ENCODE peak calls at places on chromosomes 1 and 21, in five cellular contexts. W is neural progenitor cell, X is pancreas, R is cardiac muscle cell, P is PC-3. O is an unnamed sample.

GRCh38 chr1:229171934-229172333 is 99.0 kb upstream of the RAB4A start:
- DNase-seq in W (no peak), X (peak; percentile 91), R (no peak), P (peak; percentile 19), O (peak; percentile 83)

GRCh38 chr1:10399487-10399917 is 638 bp downstream of the PGD start:
- DNase-seq in W (no peak), X (peak; percentile 7), R (no peak), P (no peak), O (no peak)

GRCh38 chr1:222283147-222283768 is 264.6 kb downstream of the HHIPL2 start:
- DNase-seq in W (no peak), X (no peak), R (no peak), P (peak; percentile 65), O (no peak)

GRCh38 chr1:12127206-12127810 is 39.5 kb upstream of the TNFRSF1B start:
- DNase-seq in W (no peak), X (no peak), R (no peak), P (no peak), O (no peak)

GRCh38 chr21:33684068-33684467 is 41.8 kb downstream of the ITSN1 start:
- DNase-seq in W (no peak), X (no peak), R (no peak), P (no peak), O (no peak)

GRCh38 chr1:151612506-151613274 is 840 bp downstream of the SNX27 start:
- DNase-seq in W (peak; percentile 63), X (peak; percentile 25), R (peak; percentile 35), P (no peak), O (no peak)

GRCh38 chr1:52152976-52153375 is 11.1 kb downstream of the ZFYVE9 start:
- DNase-seq in W (no peak), X (no peak), R (no peak), P (no peak), O (no peak)

GRCh38 chr1:157968503-157968902 is 24.9 kb upstream of the KIRREL1 start:
- DNase-seq in W (no peak), X (no peak), R (no peak), P (peak; percentile 81), O (no peak)

GRCh38 chr1:208161656-208162375 is 82.4 kb downstream of the PLXNA2 start:
- DNase-seq in W (no peak), X (no peak), R (no peak), P (no peak), O (no peak)

GRCh38 chr1:112718691-112719418 is 3.7 kb upstream of the PPM1J start:
- DNase-seq in W (peak; percentile 91), X (peak; percentile 66), R (peak; percentile 85), P (peak; percentile 84), O (peak; percentile 83)

GRCh38 chr1:168082008-168082876 is 54.5 kb downstream of the GPR161 start:
- DNase-seq in W (peak; percentile 82), X (peak; percentile 59), R (peak; percentile 83), P (peak; percentile 89), O (peak; percentile 74)

GRCh38 chr1:207909687-207910086 is 1.2 kb downstream of the CD34 start:
- DNase-seq in W (no peak), X (no peak), R (no peak), P (no peak), O (no peak)

GRCh38 chr1:21672478-21673276 is 3.5 kb upstream of the RAP1GAP start:
- DNase-seq in W (no peak), X (no peak), R (no peak), P (no peak), O (no peak)

GRCh38 chr1:52662645-52663313 is 29.8 kb downstream of the SHISAL2A start:
- DNase-seq in W (peak; percentile 94), X (no peak), R (peak; percentile 18), P (peak; percentile 98), O (no peak)

GRCh38 chr1:189751311-189751710 is 726.4 kb downstream of the BRINP3 start:
- DNase-seq in W (no peak), X (no peak), R (no peak), P (peak; percentile 10), O (no peak)

GRCh38 chr21:40177979-40178378 is 310.7 kb downstream of the PCP4 start:
- DNase-seq in W (no peak), X (no peak), R (no peak), P (no peak), O (no peak)

GRCh38 chr1:66244429-66244828 is 289.5 kb upstream of the SGIP1 start:
- DNase-seq in W (no peak), X (no peak), R (no peak), P (no peak), O (no peak)

GRCh38 chr1:211332036-211332616 is 5.5 kb downstream of the TRAF5 start:
- DNase-seq in W (no peak), X (no peak), R (no peak), P (no peak), O (no peak)
- H3K4me1 ChIP-seq in W (peaks cover 28% of the 10 kb centered on the region), X (peaks cover 40% of the 10 kb centered on the region), R (peaks cover 6% of the 10 kb centered on the region), P (peaks cover 41% of the 10 kb centered on the region), O (peaks cover 84% of the 10 kb centered on the region)

GRCh38 chr1:43367904-43368645 is at the start of gene ELOVL1:
- DNase-seq in W (peak; percentile 96), X (peak; percentile 93), R (peak; percentile 95), P (peak; percentile 90), O (peak; percentile 95)
- TF ChIP-seq CTCF in W (no peak), X (no peak), R (peak; percentile 36), P (peak; percentile 35), O (no peak)

GRCh38 chr1:147472953-147473734 is 68.2 kb upstream of the BCL9 start:
- DNase-seq in W (no peak), X (no peak), R (no peak), P (peak; percentile 74), O (no peak)
- H3K4me1 ChIP-seq in W (no peaks in the 10 kb centered on the region), X (no peaks in the 10 kb centered on the region), R (no peaks in the 10 kb centered on the region), P (peaks cover 51% of the 10 kb centered on the region), O (no peaks in the 10 kb centered on the region)

DNA sequence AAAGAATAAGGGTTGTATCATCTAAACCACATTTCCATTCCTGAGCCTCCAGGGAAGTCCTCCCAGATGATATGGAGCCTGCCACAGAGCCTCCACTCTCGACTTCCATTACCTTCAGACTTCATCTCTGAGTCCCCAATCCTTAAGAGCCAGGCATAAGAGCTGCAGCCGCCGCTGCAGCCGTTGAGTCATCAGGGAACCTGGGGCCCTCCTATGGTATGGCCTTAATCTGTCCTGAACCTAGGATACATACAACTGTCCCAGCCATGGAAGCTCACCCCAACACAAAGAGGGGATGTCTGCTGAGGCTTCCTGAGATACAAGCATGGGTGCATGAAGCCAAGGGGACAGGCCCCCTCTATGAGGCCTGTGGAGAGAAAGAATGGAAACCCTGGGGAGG is 16.3 kb downstream of the TAL1 start:
- DNase-seq in W (no peak), X (no peak), R (no peak), P (no peak), O (no peak)
- TF ChIP-seq CTCF in W (no peak), X (no peak), R (no peak), P (no peak), O (no peak)

GRCh38 chr1:23610677-23611076 is 51.4 kb upstream of the ID3 start:
- DNase-seq in W (no peak), X (no peak), R (no peak), P (no peak), O (no peak)
- H3K4me1 ChIP-seq in W (peaks cover 15% of the 10 kb centered on the region), X (no peaks in the 10 kb centered on the region), R (no peaks in the 10 kb centered on the region), P (no peaks in the 10 kb centered on the region), O (no peaks in the 10 kb centered on the region)

DNA sequence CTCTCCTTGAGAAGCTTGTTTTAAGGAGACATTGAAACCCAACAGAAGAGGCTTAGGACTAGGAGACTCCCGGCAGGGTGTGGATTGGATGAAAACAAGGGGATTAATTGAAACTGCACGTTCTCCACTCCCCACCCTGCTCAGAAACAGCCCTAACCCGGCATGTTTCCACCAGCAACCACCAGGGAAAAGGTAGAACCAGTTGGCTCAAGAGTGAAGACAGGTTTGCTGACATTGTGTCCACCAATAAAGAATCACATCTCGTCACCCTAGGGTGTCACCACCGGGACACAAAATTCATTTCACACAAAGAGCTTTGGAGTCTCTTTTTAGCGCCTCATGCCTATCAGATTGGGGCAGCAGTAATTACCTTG is 20.4 kb upstream of the ATF3 start:
- DNase-seq in W (no peak), X (no peak), R (no peak), P (no peak), O (no peak)
- TF ChIP-seq CTCF in W (no peak), X (no peak), R (no peak), P (no peak), O (no peak)

DNA sequence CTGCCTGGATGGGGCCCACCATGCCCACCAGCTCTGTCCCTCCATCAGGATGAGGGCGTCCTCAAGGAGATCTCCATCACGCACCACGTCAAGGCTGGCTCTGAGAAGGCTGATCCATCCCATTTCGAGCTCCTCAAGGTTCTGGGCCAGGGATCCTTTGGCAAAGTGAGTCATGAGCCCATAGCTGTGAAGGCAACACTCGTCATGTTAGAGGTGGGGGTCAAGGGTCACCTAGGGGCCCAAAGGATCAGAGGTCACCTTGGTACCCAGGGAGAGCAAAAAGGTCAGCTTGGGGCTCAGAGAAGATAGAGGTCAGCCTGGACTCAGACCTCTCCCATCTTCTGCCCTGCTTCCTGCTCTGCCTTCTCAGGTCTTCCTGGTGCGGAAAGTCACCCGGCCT is 17.3 kb downstream of the RPS6KA1 start:
- DNase-seq in W (no peak), X (no peak), R (no peak), P (no peak), O (no peak)
- H3K4me1 ChIP-seq in W (peaks cover 2% of the 10 kb centered on the region), X (no peaks in the 10 kb centered on the region), R (peaks cover 11% of the 10 kb centered on the region), P (no peaks in the 10 kb centered on the region), O (peaks cover 19% of the 10 kb centered on the region)

GRCh38 chr1:210151063-210151672 is 81.4 kb upstream of the SERTAD4 start:
- DNase-seq in W (no peak), X (no peak), R (no peak), P (no peak), O (no peak)
- TF ChIP-seq CTCF in W (no peak), X (no peak), R (no peak), P (no peak), O (no peak)

GRCh38 chr1:8381618-8382017 is 63.7 kb downstream of the SLC45A1 start:
- DNase-seq in W (no peak), X (no peak), R (no peak), P (no peak), O (no peak)
- H3K4me1 ChIP-seq in W (peaks cover 71% of the 10 kb centered on the region), X (peaks cover 10% of the 10 kb centered on the region), R (peaks cover 60% of the 10 kb centered on the region), P (peaks cover 4% of the 10 kb centered on the region), O (peaks cover 70% of the 10 kb centered on the region)

O was measured in stomach.